ENCODE peak calls at places on chromosomes 3 and 15, in ten cellular contexts. G, I, N, V, T, R, C, L, Z and O are unnamed samples.

GRCh38 chr15:40867200-40867599 is 6.8 kb downstream of the RHOV start:
- DNase-seq in N (no peak), R (no peak), V (no peak), Z (no peak), L (no peak), I (no peak), C (no peak), T (no peak), G (no peak), O (no peak)

GRCh38 chr3:25573386-25574171 is 91.1 kb downstream of the TOP2B start:
- DNase-seq in G (no peak), Z (no peak), N (peak), R (no peak), L (peak), V (no peak), C (no peak), T (no peak), I (no peak), O (no peak)

GRCh38 chr3:179673522-179673921 is 20.7 kb downstream of the USP13 start:
- DNase-seq in G (no peak), T (no peak), V (no peak), N (no peak), R (no peak), L (no peak), C (no peak), Z (no peak), I (no peak), O (no peak)

GRCh38 chr3:113495035-113495434 is 19.9 kb downstream of the SPICE1 start:
- DNase-seq in I (peak), G (no peak), T (peak), Z (peak), V (peak), R (no peak), N (peak), C (peak), L (peak), O (no peak)

GRCh38 chr3:124456506-124456905 is 273.7 kb upstream of the UMPS start:
- DNase-seq in N (no peak), L (peak), C (no peak), Z (no peak), R (no peak), T (no peak), I (no peak), V (no peak), G (no peak), O (no peak)

GRCh38 chr15:74788716-74789151 is 6.9 kb downstream of the CSK start:
- DNase-seq in G (no peak), V (no peak), Z (no peak), I (no peak), R (no peak), T (peak), N (no peak), C (no peak), L (no peak), O (no peak)

GRCh38 chr3:196941846-196942225 is 492 bp downstream of the NCBP2 start:
- DNase-seq in N (no peak), T (peak), G (no peak), I (peak), V (peak), L (peak), C (no peak), R (no peak), Z (no peak), O (no peak)

GRCh38 chr15:90227336-90227735 is 6.4 kb downstream of the CIB1 start:
- DNase-seq in T (no peak), N (no peak), I (no peak), Z (no peak), G (no peak), R (no peak), C (no peak), L (no peak), V (no peak), O (no peak)

GRCh38 chr15:89499156-89499555 is 2.8 kb upstream of the RHCG start:
- DNase-seq in V (no peak), N (no peak), T (no peak), L (no peak), Z (no peak), I (no peak), R (no peak), C (no peak), G (no peak), O (no peak)

GRCh38 chr3:140509534-140509933 is 168.3 kb upstream of the TRIM42 start:
- DNase-seq in T (no peak), G (no peak), V (no peak), Z (no peak), C (no peak), N (no peak), R (no peak), L (no peak), I (no peak), O (peak)

GRCh38 chr15:20349774-20350498 is 191.7 kb downstream of the GOLGA6L6 start:
- DNase-seq in V (no peak), N (no peak), L (no peak), I (no peak), G (no peak), C (peak), R (no peak), Z (no peak), T (no peak), O (no peak)

GRCh38 chr15:31276596-31277298 is 49.9 kb upstream of the KLF13 start:
- DNase-seq in Z (no peak), V (no peak), C (no peak), T (peak), L (no peak), G (no peak), I (peak), R (no peak), N (no peak), O (no peak)

GRCh38 chr15:48507416-48508065 is 138.0 kb downstream of the FBN1 start:
- DNase-seq in C (peak), T (peak), G (no peak), Z (peak), L (peak), V (no peak), I (peak), R (no peak), N (peak), O (peak)

GRCh38 chr15:46343527-46343926 is 708.7 kb downstream of the SQOR start:
- DNase-seq in L (no peak), C (no peak), Z (no peak), I (no peak), V (no peak), T (no peak), N (no peak), G (no peak), R (no peak), O (no peak)

GRCh38 chr3:71724584-71725278 is 471 bp downstream of the EIF4E3 start:
- DNase-seq in N (peak), L (no peak), Z (no peak), V (peak), R (no peak), G (no peak), C (peak), T (peak), I (no peak), O (peak)

GRCh38 chr3:184808021-184808420 is 3.9 kb upstream of the VPS8 start:
- DNase-seq in T (no peak), G (no peak), V (no peak), N (no peak), I (no peak), L (no peak), Z (no peak), C (peak), R (no peak), O (peak)

GRCh38 chr3:42638339-42638842 is 15.1 kb upstream of the ZBTB47 start:
- DNase-seq in T (no peak), G (no peak), L (no peak), N (no peak), I (no peak), R (no peak), Z (no peak), V (no peak), C (no peak), O (no peak)

GRCh38 chr3:111076732-111077131 is 5.1 kb downstream of the NECTIN3 start:
- DNase-seq in L (no peak), I (no peak), V (no peak), Z (no peak), G (no peak), N (peak), C (no peak), R (no peak), T (peak), O (peak)

GRCh38 chr3:114179575-114179974 is 723 bp upstream of the DRD3 start:
- DNase-seq in V (no peak), T (peak), G (no peak), N (peak), L (peak), I (peak), R (no peak), C (peak), Z (peak), O (no peak)

GRCh38 chr3:14510838-14511622 is 29.1 kb downstream of the GRIP2 start:
- DNase-seq in R (no peak), N (no peak), C (no peak), L (no peak), I (no peak), G (no peak), V (no peak), T (no peak), Z (no peak), O (no peak)

GRCh38 chr3:45647148-45647619 is 42.0 kb upstream of the SACM1L start:
- DNase-seq in L (peak), V (no peak), G (no peak), N (peak), R (no peak), Z (peak), I (no peak), T (no peak), C (peak), O (no peak)

GRCh38 chr15:58903232-58903631 is 30.2 kb downstream of the SLTM start:
- DNase-seq in R (no peak), V (no peak), I (no peak), C (no peak), T (no peak), L (peak), G (no peak), N (no peak), Z (no peak), O (peak)

GRCh38 chr3:124584552-124585391 is 145.5 kb upstream of the UMPS start:
- DNase-seq in R (no peak), N (peak), I (peak), L (peak), G (no peak), V (peak), Z (no peak), C (peak), T (peak), O (peak)

GRCh38 chr3:62096521-62096920 is 276.8 kb downstream of the FEZF2 start:
- DNase-seq in R (no peak), N (no peak), T (no peak), I (no peak), C (no peak), V (no peak), G (no peak), Z (no peak), L (no peak), O (no peak)

GRCh38 chr3:124676236-124676635 is 54.0 kb upstream of the UMPS start:
- DNase-seq in R (no peak), Z (no peak), V (no peak), C (no peak), G (no peak), N (no peak), L (no peak), T (no peak), I (no peak), O (no peak)

GRCh38 chr3:146384786-146385185 is 84.6 kb downstream of the PLSCR2 start:
- DNase-seq in L (no peak), N (no peak), T (no peak), G (no peak), I (no peak), V (no peak), C (no peak), Z (no peak), R (no peak), O (no peak)

GRCh38 chr15:39474657-39475056 is 106.2 kb upstream of the THBS1 start:
- DNase-seq in C (no peak), T (no peak), R (no peak), Z (peak), L (no peak), N (no peak), G (no peak), V (no peak), I (no peak), O (peak)

GRCh38 chr3:170052398-170052797 is 14.6 kb downstream of the GPR160 start:
- DNase-seq in C (no peak), I (no peak), Z (no peak), R (no peak), L (no peak), T (no peak), V (no peak), N (no peak), G (no peak), O (no peak)

GRCh38 chr3:62567097-62568021 is 194.0 kb upstream of the FEZF2 start:
- DNase-seq in Z (no peak), G (no peak), N (peak), V (no peak), R (no peak), T (no peak), I (no peak), L (peak), C (no peak), O (peak)

GRCh38 chr3:42084593-42084992 is 6.6 kb upstream of the TRAK1 start:
- DNase-seq in V (no peak), T (no peak), G (no peak), L (no peak), I (no peak), R (no peak), C (no peak), Z (no peak), N (no peak), O (no peak)

GRCh38 chr3:133441867-133442270 is 42.0 kb downstream of the BFSP2 start:
- DNase-seq in G (no peak), R (no peak), C (no peak), Z (no peak), V (no peak), L (peak), T (no peak), I (no peak), N (no peak), O (no peak)